ENCODE peak calls at places on chromosomes 12 and 14, in four cellular contexts. S is HepG2, D is K562, L is HCT116. F is an unnamed sample. For H3K4me1, the result is how much of the 10 kb centered on the place peaks cover.

GRCh38 chr12:32312049-32312670 is 87.2 kb upstream of the FGD4 start:
- DNase-seq in S (peak), D (no peak), L (peak), F (peak)

GRCh38 chr14:52307376-52307775 is 6.7 kb upstream of the PTGER2 start:
- DNase-seq in S (peak), D (no peak), L (no peak), F (no peak)

GRCh38 chr14:75399819-75400678 is 27.8 kb upstream of the JDP2 start:
- DNase-seq in S (no peak), D (no peak), L (no peak), F (no peak)

GRCh38 chr12:128339121-128339520 is 72.2 kb downstream of the TMEM132C start:
- DNase-seq in S (no peak), D (no peak), L (no peak), F (no peak)

GRCh38 chr12:74776378-74776777 is 238.7 kb downstream of the ATXN7L3B start:
- DNase-seq in S (no peak), D (no peak), L (no peak), F (no peak)

GRCh38 chr12:131711551-131712205 is 788 bp downstream of the SFSWAP start:
- DNase-seq in S (no peak), D (peak), L (no peak), F (no peak)

GRCh38 chr14:72619071-72619710 is 274.7 kb downstream of the DPF3 start:
- DNase-seq in S (no peak), D (no peak), L (no peak), F (no peak)

GRCh38 chr12:51484119-51484518 is 59.5 kb downstream of the SLC4A8 start:
- DNase-seq in S (no peak), D (no peak), L (no peak), F (no peak)

GRCh38 chr12:8644345-8645248 is 18.0 kb downstream of the MFAP5 start:
- DNase-seq in S (no peak), D (no peak), L (no peak), F (no peak)

GRCh38 chr12:15329891-15330290 is 7.6 kb downstream of the PTPRO start:
- DNase-seq in S (no peak), D (no peak), L (no peak), F (no peak)

GRCh38 chr12:106137456-106138278 is 1.1 kb downstream of the NUAK1 start:
- DNase-seq in S (no peak), D (no peak), L (no peak), F (no peak)

GRCh38 chr12:98983647-98984046 is 338.6 kb downstream of the APAF1 start:
- DNase-seq in S (no peak), D (no peak), L (no peak), F (no peak)

GRCh38 chr12:70645494-70646317 is 8.5 kb upstream of the PTPRB start:
- DNase-seq in S (peak), D (peak), L (peak), F (peak)

GRCh38 chr12:70646850-70647249 is 9.6 kb upstream of the PTPRB start:
- DNase-seq in S (no peak), D (no peak), L (no peak), F (no peak)

GRCh38 chr12:70644836-70645235 is 7.6 kb upstream of the PTPRB start:
- DNase-seq in S (no peak), D (no peak), L (no peak), F (no peak)

GRCh38 chr12:70648831-70649230 is 11.6 kb upstream of the PTPRB start:
- DNase-seq in S (no peak), D (no peak), L (no peak), F (no peak)

DNA sequence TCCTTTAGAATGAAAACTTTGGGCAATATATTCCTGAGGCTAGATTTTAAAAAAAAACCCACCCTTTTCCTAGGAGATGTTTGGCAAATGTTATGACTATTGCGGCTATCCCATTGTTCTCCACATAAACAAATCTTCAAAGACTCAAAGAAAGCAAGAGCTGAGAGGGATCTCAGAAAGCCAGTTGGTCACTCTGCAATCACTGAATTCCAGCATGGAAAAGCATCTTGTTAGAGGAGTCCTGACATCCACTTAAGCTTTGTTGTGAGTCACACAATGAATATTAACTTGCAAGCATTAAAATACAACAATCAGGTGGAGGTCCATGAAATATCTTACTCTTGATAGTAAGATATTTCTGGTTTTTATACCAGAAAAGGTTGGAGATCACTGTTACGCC is 11.0 kb upstream of the PTPRB start:
- DNase-seq in S (no peak), D (no peak), L (no peak), F (no peak)
- H3K4me1 ChIP-seq in S (under half), D (under half), L (under half), F (under half)

GRCh38 chr12:9724023-9724422 is 8.9 kb downstream of the CLECL1 start:
- DNase-seq in S (no peak), D (no peak), L (no peak), F (no peak)
- TF ChIP-seq TCF7L2 in S (no peak), D (no peak), L (no peak), F (no peak)

GRCh38 chr12:6336859-6337744 is 4.8 kb downstream of the TNFRSF1A start:
- DNase-seq in S (no peak), D (peak), L (no peak), F (no peak)

GRCh38 chr12:6337958-6338406 is 3.9 kb downstream of the TNFRSF1A start:
- DNase-seq in S (peak), D (no peak), L (no peak), F (no peak)

GRCh38 chr12:6335451-6336078 is 6.3 kb downstream of the TNFRSF1A start:
- DNase-seq in S (peak), D (peak), L (no peak), F (no peak)

GRCh38 chr12:6334940-6335450 is 6.9 kb downstream of the TNFRSF1A start:
- DNase-seq in S (no peak), D (no peak), L (no peak), F (no peak)

GRCh38 chr12:6336079-6336858 is 5.6 kb downstream of the TNFRSF1A start:
- DNase-seq in S (peak), D (peak), L (peak), F (peak)
- TF ChIP-seq POLR2AphosphoS5 in S (peak), D (peak), L (peak), F (peak)

GRCh38 chr14:92589213-92589852 is 75.8 kb downstream of the RIN3 start:
- DNase-seq in S (peak), D (no peak), L (no peak), F (no peak)
- H3K4me1 ChIP-seq in S (under half), D (under half), L (under half), F (under half)

GRCh38 chr12:103505371-103506236 is 9.8 kb upstream of the C12orf42 start:
- DNase-seq in S (no peak), D (no peak), L (no peak), F (no peak)

GRCh38 chr12:103499571-103499970 is 3.8 kb upstream of the C12orf42 start:
- DNase-seq in S (no peak), D (no peak), L (no peak), F (no peak)

GRCh38 chr12:103504606-103505005 is 8.8 kb upstream of the C12orf42 start:
- DNase-seq in S (no peak), D (no peak), L (no peak), F (no peak)

GRCh38 chr12:103501447-103501846 is 5.7 kb upstream of the C12orf42 start:
- DNase-seq in S (no peak), D (no peak), L (no peak), F (no peak)

DNA sequence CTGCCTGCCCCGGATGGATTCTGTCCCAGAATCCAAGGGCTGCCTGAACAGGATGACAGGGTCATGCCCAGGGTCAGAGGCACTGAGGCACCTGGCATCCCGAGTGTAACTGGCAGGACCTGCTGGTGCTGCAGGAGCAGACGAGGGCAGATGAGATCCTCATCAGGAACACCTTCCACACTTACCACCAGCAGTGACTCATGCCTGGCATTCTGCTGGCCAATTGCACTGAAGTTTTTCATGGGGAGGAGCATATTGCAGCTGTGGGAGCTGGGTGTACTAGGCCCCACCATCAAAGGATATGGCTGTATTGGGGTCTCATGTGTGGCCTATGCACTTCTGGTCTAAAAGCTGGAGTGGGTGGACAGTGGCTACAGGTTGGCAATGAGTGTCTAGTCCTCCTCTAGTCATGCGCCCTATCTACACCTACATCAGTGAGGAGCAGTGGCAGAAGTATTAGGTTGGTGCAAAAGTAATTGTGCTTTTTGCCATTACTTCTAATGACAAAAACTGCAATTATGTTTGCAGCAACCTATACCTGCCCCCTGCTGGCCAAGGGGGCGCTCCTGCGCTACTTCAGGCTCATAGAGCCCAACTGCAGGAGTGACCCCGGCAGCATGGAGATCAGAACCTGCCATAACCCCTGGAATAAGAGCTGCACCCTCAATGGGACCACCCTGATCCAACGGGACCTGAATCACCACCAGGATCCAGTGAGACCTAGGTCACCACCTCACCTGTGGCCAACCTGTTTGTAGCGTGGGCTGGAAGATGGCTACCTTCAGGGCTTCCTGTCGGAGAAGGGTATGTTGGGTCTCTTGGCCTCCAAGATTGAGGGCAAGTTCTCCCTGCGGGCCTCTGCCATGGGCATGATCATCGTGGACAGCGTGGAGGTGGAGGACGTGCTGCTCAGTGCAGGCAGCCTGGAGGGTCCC is 8.0 kb upstream of the C12orf42 start:
- DNase-seq in S (peak), D (peak), L (peak), F (no peak)
- TF ChIP-seq TCF7L2 in S (no peak), D (no peak), L (no peak), F (no peak)

GRCh38 chr12:117540011-117540410 is 178.6 kb upstream of the NOS1 start:
- DNase-seq in S (no peak), D (no peak), L (no peak), F (no peak)
- TF ChIP-seq POLR2AphosphoS5 in S (no peak), D (no peak), L (no peak), F (no peak)

GRCh38 chr12:53067993-53068770 is 11.0 kb downstream of the SPRYD3 start:
- DNase-seq in S (no peak), D (no peak), L (no peak), F (no peak)
- H3K4me1 ChIP-seq in S (under half), D (under half), L (under half), F (under half)

GRCh38 chr14:77131871-77132486 is 9.6 kb downstream of the ZDHHC22 start:
- DNase-seq in S (no peak), D (no peak), L (no peak), F (no peak)
- TF ChIP-seq TCF7L2 in S (no peak), D (no peak), L (no peak), F (no peak)

F was measured in Panc1.